ENCODE peak calls at places on chromosomes 7 and 10, in seven cellular contexts. N, L, P, A, M, Y and S are unnamed samples.

GRCh38 chr7:41097501-41097900 is 605.4 kb downstream of the INHBA start:
- DNase-seq in P (no peak), M (no peak), N (no peak), A (no peak), L (no peak), Y (no peak), S (no peak)

GRCh38 chr10:5615263-5615820 is 51.1 kb downstream of the ASB13 start:
- DNase-seq in N (no peak), P (no peak), Y (no peak), M (no peak), L (no peak), A (no peak), S (no peak)

GRCh38 chr7:158394936-158395335 is 192.7 kb downstream of the PTPRN2 start:
- DNase-seq in Y (peak; percentile 44), P (no peak), N (peak; percentile 53), L (no peak), M (no peak), A (peak; percentile 48), S (peak; percentile 33)

GRCh38 chr7:33157311-33157710 is 27.9 kb downstream of the BBS9 start:
- DNase-seq in P (no peak), A (no peak), L (no peak), Y (no peak), M (no peak), N (no peak), S (no peak)

GRCh38 chr10:60737242-60737641 is 41.0 kb upstream of the CDK1 start:
- DNase-seq in P (no peak), Y (no peak), A (no peak), N (no peak), M (no peak), L (no peak), S (no peak)

GRCh38 chr7:37916017-37916672 is 472 bp downstream of the SFRP4 start:
- DNase-seq in N (no peak), P (no peak), M (peak; percentile 10), A (no peak), Y (no peak), L (peak; percentile 21), S (no peak)

GRCh38 chr7:31910191-31910590 is 160.0 kb downstream of the PDE1C start:
- DNase-seq in P (no peak), Y (no peak), N (no peak), M (no peak), L (no peak), A (no peak), S (no peak)

GRCh38 chr7:94444808-94445207 is 50.1 kb downstream of the COL1A2 start:
- DNase-seq in M (no peak), A (no peak), N (no peak), P (no peak), Y (no peak), L (no peak), S (no peak)

GRCh38 chr7:44678468-44679179 is 70.0 kb upstream of the ZMIZ2 start:
- DNase-seq in M (no peak), L (no peak), P (no peak), Y (no peak), N (no peak), A (peak; percentile 93), S (no peak)

GRCh38 chr7:4123823-4124222 is 558.3 kb upstream of the FOXK1 start:
- DNase-seq in A (peak; percentile 1), Y (no peak), N (no peak), L (no peak), M (no peak), P (no peak), S (no peak)

GRCh38 chr7:151012031-151012692 is 12.1 kb downstream of the ATG9B start:
- DNase-seq in N (peak; percentile 46), P (no peak), M (no peak), L (no peak), Y (no peak), A (no peak), S (no peak)

GRCh38 chr7:28800150-28800549 is 158.0 kb downstream of the TRIL start:
- DNase-seq in L (no peak), N (no peak), Y (no peak), A (no peak), M (no peak), P (no peak), S (no peak)

GRCh38 chr10:44477021-44477420 is 92.1 kb upstream of the CXCL12 start:
- DNase-seq in A (peak; percentile 30), L (no peak), N (no peak), M (no peak), P (no peak), Y (no peak), S (no peak)

GRCh38 chr7:42947531-42947930 is 15.4 kb downstream of the MRPL32 start:
- DNase-seq in P (no peak), M (no peak), Y (no peak), A (no peak), N (no peak), L (no peak), S (no peak)

GRCh38 chr7:56256108-56256507 is 139.9 kb upstream of the NUPR2 start:
- DNase-seq in M (no peak), N (no peak), A (no peak), L (no peak), Y (no peak), P (no peak), S (no peak)

GRCh38 chr7:44063894-44064651 is 1.3 kb downstream of the PGAM2 start:
- DNase-seq in A (no peak), N (no peak), P (no peak), L (no peak), M (no peak), Y (no peak), S (no peak)

GRCh38 chr7:131686833-131687232 is 130.4 kb upstream of the PODXL start:
- DNase-seq in N (no peak), L (no peak), P (no peak), M (no peak), A (no peak), Y (no peak), S (no peak)

GRCh38 chr7:5143935-5144903 is 45.8 kb upstream of the WIPI2 start:
- DNase-seq in P (peak; percentile 18), N (no peak), M (no peak), Y (peak; percentile 76), A (no peak), L (peak; percentile 1), S (peak; percentile 16)

GRCh38 chr10:103154464-103155299 is 38.4 kb downstream of the NT5C2 start:
- DNase-seq in L (no peak), N (no peak), A (no peak), M (no peak), Y (no peak), P (no peak), S (no peak)